ENCODE peak calls at places on chromosomes 12 and 14, in nine cellular contexts. I, G, R, E, V, J, A, O and K are unnamed samples.
A peak's percentile ranks its signal among the peaks of the same experiment; 100 is the strongest.

GRCh38 chr12:67647547-67648305 is 819 bp upstream of the DYRK2 start:
- DNase-seq in G (peak; percentile 74), A (peak; percentile 71), I (peak; percentile 52), V (peak; percentile 93), E (peak; percentile 93), O (peak; percentile 36), R (peak; percentile 81), J (peak; percentile 82), K (peak; percentile 87)

GRCh38 chr14:69580009-69580577 is 5.4 kb upstream of the CCDC177 start:
- DNase-seq in J (no peak), I (no peak), E (no peak), R (no peak), G (peak; percentile 30), O (no peak), A (peak; percentile 52), V (peak; percentile 71), K (no peak)

GRCh38 chr12:31518680-31519227 is 72.2 kb downstream of the DENND5B start:
- DNase-seq in R (no peak), O (peak; percentile 64), I (no peak), J (no peak), E (no peak), V (peak; percentile 97), A (no peak), G (no peak), K (peak; percentile 21)

GRCh38 chr12:89949457-89950195 is 241.0 kb upstream of the ATP2B1 start:
- DNase-seq in J (no peak), G (no peak), A (no peak), V (peak; percentile 98), O (no peak), I (no peak), R (no peak), E (no peak), K (peak; percentile 45)

GRCh38 chr12:107903377-107904061 is 129.0 kb downstream of the ASCL4 start:
- DNase-seq in R (peak; percentile 44), G (peak; percentile 76), A (peak; percentile 92), V (peak; percentile 61), I (peak; percentile 17), O (no peak), E (no peak), J (peak; percentile 78), K (peak; percentile 86)

GRCh38 chr12:70719084-70719483 is 81.9 kb upstream of the PTPRB start:
- DNase-seq in E (no peak), R (no peak), G (no peak), A (no peak), O (no peak), I (no peak), J (no peak), V (no peak), K (no peak)

GRCh38 chr12:19273482-19274330 is 144.2 kb downstream of the PLEKHA5 start:
- DNase-seq in O (no peak), A (no peak), J (peak; percentile 50), E (peak; percentile 78), V (peak; percentile 79), I (no peak), R (peak; percentile 71), G (peak; percentile 67), K (peak; percentile 44)

GRCh38 chr14:61168126-61168525 is 113.0 kb downstream of the TMEM30B start:
- DNase-seq in E (no peak), A (no peak), O (no peak), I (no peak), J (no peak), V (no peak), R (no peak), G (no peak), K (no peak)

GRCh38 chr14:101072531-101072930 is 169.0 kb upstream of the RTL1 start:
- DNase-seq in R (peak; percentile 36), V (no peak), G (peak; percentile 21), O (no peak), A (no peak), I (peak; percentile 9), J (peak; percentile 15), E (no peak), K (no peak)

GRCh38 chr14:20454645-20455354 is at the start of the genes APEX1 and OSGEP:
- DNase-seq in R (peak; percentile 98), O (peak; percentile 93), J (peak; percentile 99), A (peak; percentile 92), I (peak; percentile 97), V (peak; percentile 100), G (peak; percentile 98), E (peak; percentile 99), K (peak; percentile 99)
- TF ChIP-seq POLR2A in R (peak; percentile 39), O (peak; percentile 96), J (peak; percentile 58), A (peak; percentile 87), I (peak; percentile 63), V (peak; percentile 75), G (no peak), E (peak; percentile 81), K (peak; percentile 93)

GRCh38 chr14:99589651-99590530 is 14.1 kb downstream of the CCDC85C start:
- DNase-seq in G (no peak), A (no peak), O (no peak), V (no peak), R (no peak), E (peak; percentile 56), J (no peak), I (no peak), K (no peak)
- H3K4me1 ChIP-seq in G (peaks cover 88% of the 10 kb centered on the region), A (no peaks in the 10 kb centered on the region), O (peaks cover 23% of the 10 kb centered on the region), V (peaks cover 54% of the 10 kb centered on the region), R (peaks cover 16% of the 10 kb centered on the region), E (peaks cover 87% of the 10 kb centered on the region), J (peaks cover 56% of the 10 kb centered on the region), I (peaks cover 37% of the 10 kb centered on the region), K (peaks cover 67% of the 10 kb centered on the region)

DNA sequence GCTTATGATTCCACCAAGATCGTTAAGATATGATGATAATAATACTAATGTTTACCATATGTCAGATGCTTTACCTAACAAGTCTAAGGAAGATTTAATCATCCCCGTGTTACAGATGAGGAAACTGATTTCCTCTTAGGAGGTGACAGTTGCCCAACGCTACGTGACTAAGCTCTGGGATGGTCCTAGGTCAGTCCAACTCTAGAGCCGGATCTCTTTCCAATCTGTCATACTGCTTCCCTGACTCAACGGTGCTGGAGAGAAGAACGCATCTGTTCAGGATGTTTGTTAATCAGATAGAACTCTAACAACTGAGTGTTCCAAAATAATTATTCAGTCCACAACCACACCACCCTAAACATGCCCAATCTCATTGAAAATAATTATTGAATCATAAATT is 39.8 kb downstream of the NDUFA12 start:
- DNase-seq in A (no peak), J (no peak), E (no peak), V (no peak), O (no peak), G (no peak), I (no peak), R (no peak), K (no peak)
- TF ChIP-seq EP300 in A (no peak), J (no peak), E (no peak), V (no peak), O (no peak), G (no peak), I (no peak), R (no peak), K (no peak)

DNA sequence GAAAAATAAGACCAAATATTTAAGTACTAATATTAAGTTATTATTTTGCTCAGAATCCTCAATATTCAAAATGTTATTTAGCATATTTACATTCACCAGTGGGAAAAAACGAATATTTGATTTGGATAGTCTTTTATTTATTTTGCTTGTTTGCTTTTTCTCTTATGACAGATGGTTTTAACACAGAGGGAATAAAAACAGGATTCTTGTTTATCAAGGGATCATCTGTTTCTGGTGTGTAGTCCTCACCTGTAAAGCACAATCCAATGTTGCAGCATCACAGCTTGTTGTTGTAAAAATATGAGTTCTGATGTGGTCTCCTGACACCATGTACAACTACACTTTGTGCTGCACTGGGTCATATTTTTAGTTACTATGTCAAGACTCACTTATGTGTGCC is 103.9 kb downstream of the AVPR1A start:
- DNase-seq in R (no peak), G (no peak), A (no peak), I (no peak), V (no peak), O (no peak), J (no peak), E (no peak), K (no peak)
- TF ChIP-seq POLR2A in R (no peak), G (no peak), A (no peak), I (no peak), V (no peak), O (no peak), J (no peak), E (no peak), K (no peak)

GRCh38 chr12:49823350-49823749 is 4.9 kb downstream of the NCKAP5L start:
- DNase-seq in G (no peak), J (no peak), E (peak; percentile 28), O (no peak), A (no peak), I (no peak), V (no peak), R (no peak), K (no peak)

GRCh38 chr12:49825360-49825970 is 2.7 kb downstream of the NCKAP5L start:
- DNase-seq in V (no peak), E (peak; percentile 80), J (peak; percentile 63), R (no peak), G (no peak), O (no peak), A (no peak), I (no peak), K (no peak)

GRCh38 chr12:49824886-49825285 is 3.3 kb downstream of the NCKAP5L start:
- DNase-seq in E (peak; percentile 69), A (no peak), O (no peak), J (peak; percentile 64), G (no peak), I (no peak), R (no peak), V (no peak), K (no peak)

GRCh38 chr12:49824416-49824815 is 3.8 kb downstream of the NCKAP5L start:
- DNase-seq in R (no peak), J (no peak), V (no peak), A (no peak), I (no peak), E (no peak), G (no peak), O (no peak), K (no peak)

DNA sequence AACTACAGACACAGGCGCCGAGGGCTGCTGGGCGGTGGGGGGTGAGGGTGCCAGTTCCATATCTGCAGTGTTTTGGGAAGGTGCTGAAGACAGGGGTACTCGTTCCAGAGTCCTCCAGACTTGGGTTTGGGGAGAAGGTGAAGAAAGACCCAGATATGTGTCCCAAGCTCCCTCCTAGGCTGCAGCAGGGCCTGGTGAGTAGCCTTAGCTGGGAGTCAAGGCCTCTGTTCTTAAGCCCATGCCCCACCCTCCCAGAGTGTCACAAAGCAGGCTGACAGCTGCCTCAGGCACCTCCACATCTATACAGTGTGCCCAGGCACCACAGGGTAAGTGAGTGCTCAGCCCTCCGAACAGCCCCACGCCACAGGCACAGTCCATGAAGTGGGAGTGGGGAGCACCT is 4.3 kb downstream of the NCKAP5L start:
- DNase-seq in R (no peak), V (no peak), G (no peak), E (no peak), O (no peak), I (no peak), J (no peak), A (no peak), K (no peak)
- H3K4me1 ChIP-seq in R (peaks cover 24% of the 10 kb centered on the region), V (peaks cover 12% of the 10 kb centered on the region), G (peaks cover 68% of the 10 kb centered on the region), E (peaks cover 52% of the 10 kb centered on the region), O (peaks cover 27% of the 10 kb centered on the region), I (peaks cover 80% of the 10 kb centered on the region), J (peaks cover 50% of the 10 kb centered on the region), A (peaks cover 9% of the 10 kb centered on the region), K (peaks cover 21% of the 10 kb centered on the region)